ENCODE peak calls at places on chromosomes 12 and 14, in four cellular contexts. One of them, this sample, is unnamed.

GRCh38 chr14:29518335-29518734 is 409.3 kb downstream of the PRKD1 start:
- DNase-seq in aorta: no peak
- DNase-seq in IMR-90: peak; percentile 28
- DNase-seq in Panc1: no peak
- DNase-seq in this sample: no peak

GRCh38 chr12:112362309-112362708 is 19.9 kb downstream of the HECTD4 start:
- DNase-seq in aorta: no peak
- DNase-seq in Panc1: no peak
- DNase-seq in IMR-90: no peak
- DNase-seq in this sample: no peak

GRCh38 chr12:57772429-57773322 is at the start of gene EEF1AKMT3:
- DNase-seq in IMR-90: peak; percentile 35
- DNase-seq in Panc1: no peak
- DNase-seq in aorta: peak; percentile 82
- DNase-seq in this sample: peak; percentile 83

GRCh38 chr12:75913502-75914110 is 118.0 kb downstream of the PHLDA1 start:
- DNase-seq in Panc1: no peak
- DNase-seq in IMR-90: no peak
- DNase-seq in aorta: no peak
- DNase-seq in this sample: no peak

GRCh38 chr12:42631507-42631906 is 42.0 kb upstream of the PRICKLE1 start:
- DNase-seq in IMR-90: peak; percentile 16
- DNase-seq in Panc1: no peak
- DNase-seq in aorta: no peak
- DNase-seq in this sample: no peak

GRCh38 chr14:73834258-73834620 is 17.4 kb upstream of the PTGR2 start:
- DNase-seq in Panc1: no peak
- DNase-seq in IMR-90: no peak
- DNase-seq in aorta: no peak
- DNase-seq in this sample: no peak

GRCh38 chr12:57753938-57754337 is 965 bp upstream of the MARCHF9 start:
- DNase-seq in IMR-90: no peak
- DNase-seq in aorta: no peak
- DNase-seq in Panc1: no peak
- DNase-seq in this sample: no peak

GRCh38 chr12:113268136-113268535 is 46.9 kb downstream of the TPCN1 start:
- DNase-seq in aorta: no peak
- DNase-seq in Panc1: no peak
- DNase-seq in IMR-90: no peak
- DNase-seq in this sample: no peak

GRCh38 chr12:131375261-131375971 is 335.5 kb upstream of the SFSWAP start:
- DNase-seq in Panc1: no peak
- DNase-seq in IMR-90: no peak
- DNase-seq in aorta: no peak
- DNase-seq in this sample: peak; percentile 43
- H3K27ac ChIP-seq in Panc1: no peak overlapping the region
- H3K27ac ChIP-seq in IMR-90: no peak overlapping the region
- H3K27ac ChIP-seq in aorta: no peak overlapping the region
- H3K27ac ChIP-seq in this sample: no peak overlapping the region

GRCh38 chr12:24947541-24948451 is 1.1 kb downstream of the BCAT1 start:
- DNase-seq in Panc1: no peak
- DNase-seq in IMR-90: no peak
- DNase-seq in aorta: no peak
- DNase-seq in this sample: no peak
- H3K27ac ChIP-seq in Panc1: no peak overlapping the region
- H3K27ac ChIP-seq in IMR-90: peak overlapping the region; percentile 97
- H3K27ac ChIP-seq in aorta: no peak overlapping the region
- H3K27ac ChIP-seq in this sample: no peak overlapping the region

GRCh38 chr14:103880986-103881926 is 33.9 kb upstream of the PPP1R13B start:
- DNase-seq in IMR-90: no peak
- DNase-seq in Panc1: no peak
- DNase-seq in aorta: no peak
- DNase-seq in this sample: no peak

GRCh38 chr14:103882503-103883262 is 35.3 kb upstream of the PPP1R13B start:
- DNase-seq in aorta: no peak
- DNase-seq in Panc1: no peak
- DNase-seq in IMR-90: no peak
- DNase-seq in this sample: no peak

GRCh38 chr14:103880334-103880985 is 33.1 kb upstream of the PPP1R13B start:
- DNase-seq in aorta: peak; percentile 91
- DNase-seq in IMR-90: peak; percentile 51
- DNase-seq in Panc1: no peak
- DNase-seq in this sample: peak; percentile 92

GRCh38 chr14:103883263-103883523 is 35.8 kb upstream of the PPP1R13B start:
- DNase-seq in aorta: no peak
- DNase-seq in Panc1: no peak
- DNase-seq in IMR-90: no peak
- DNase-seq in this sample: no peak

DNA sequence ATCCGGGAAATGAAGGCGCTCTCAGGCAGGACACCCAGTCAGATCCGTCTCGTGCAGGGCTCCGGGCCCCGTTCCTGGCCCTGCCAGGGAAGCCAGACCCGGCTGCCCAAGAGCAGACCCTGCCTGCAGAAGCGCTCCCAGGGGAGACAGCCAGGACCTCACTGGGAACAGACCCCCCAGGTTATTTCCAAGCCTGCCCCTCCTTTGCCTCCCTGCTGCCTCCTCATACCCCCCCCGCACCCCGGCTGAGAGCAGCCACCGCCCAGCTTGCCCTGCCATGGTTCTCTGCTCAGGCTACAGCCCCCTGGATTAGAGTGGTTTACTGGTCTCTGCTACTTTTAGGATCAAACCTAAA is 34.5 kb upstream of the PPP1R13B start:
- DNase-seq in IMR-90: no peak
- DNase-seq in aorta: no peak
- DNase-seq in Panc1: no peak
- DNase-seq in this sample: no peak
- H3K27ac ChIP-seq in IMR-90: no peak overlapping the region
- H3K27ac ChIP-seq in aorta: no peak overlapping the region
- H3K27ac ChIP-seq in Panc1: no peak overlapping the region
- H3K27ac ChIP-seq in this sample: peak overlapping the region; percentile 46

DNA sequence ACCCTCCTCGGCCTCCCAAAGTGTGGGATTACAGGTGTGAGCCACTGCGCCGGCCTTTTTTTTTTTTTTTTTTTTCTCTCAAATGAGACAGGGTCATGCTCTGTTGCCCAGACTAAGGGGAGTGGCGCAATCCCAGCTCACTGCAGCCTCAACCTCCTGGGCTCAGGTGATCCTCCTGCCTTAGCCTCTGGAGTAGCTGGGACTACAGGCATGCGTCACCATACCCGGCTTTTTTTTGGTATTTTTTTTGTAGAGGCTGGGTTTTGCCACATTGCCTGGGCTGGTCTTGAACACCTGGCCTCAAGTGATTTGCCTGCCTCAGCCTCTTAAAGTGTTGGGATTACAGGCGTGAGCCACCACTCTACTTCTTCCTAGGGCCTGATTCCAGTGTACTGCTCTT is 18.7 kb downstream of the FUT8 start:
- DNase-seq in IMR-90: no peak
- DNase-seq in Panc1: no peak
- DNase-seq in aorta: no peak
- DNase-seq in this sample: no peak
- H3K27ac ChIP-seq in IMR-90: no peak overlapping the region
- H3K27ac ChIP-seq in Panc1: no peak overlapping the region
- H3K27ac ChIP-seq in aorta: no peak overlapping the region
- H3K27ac ChIP-seq in this sample: no peak overlapping the region

GRCh38 chr14:96064866-96065265 is 25.7 kb downstream of the C14orf132 start:
- DNase-seq in aorta: no peak
- DNase-seq in Panc1: no peak
- DNase-seq in IMR-90: no peak
- DNase-seq in this sample: no peak

GRCh38 chr14:96059519-96060135 is 20.5 kb downstream of the C14orf132 start:
- DNase-seq in aorta: no peak
- DNase-seq in Panc1: no peak
- DNase-seq in IMR-90: no peak
- DNase-seq in this sample: no peak

GRCh38 chr14:96060161-96060933 is 21.2 kb downstream of the C14orf132 start:
- DNase-seq in aorta: no peak
- DNase-seq in Panc1: no peak
- DNase-seq in IMR-90: no peak
- DNase-seq in this sample: no peak

GRCh38 chr14:96062010-96062409 is 22.8 kb downstream of the C14orf132 start:
- DNase-seq in Panc1: no peak
- DNase-seq in aorta: no peak
- DNase-seq in IMR-90: no peak
- DNase-seq in this sample: no peak

DNA sequence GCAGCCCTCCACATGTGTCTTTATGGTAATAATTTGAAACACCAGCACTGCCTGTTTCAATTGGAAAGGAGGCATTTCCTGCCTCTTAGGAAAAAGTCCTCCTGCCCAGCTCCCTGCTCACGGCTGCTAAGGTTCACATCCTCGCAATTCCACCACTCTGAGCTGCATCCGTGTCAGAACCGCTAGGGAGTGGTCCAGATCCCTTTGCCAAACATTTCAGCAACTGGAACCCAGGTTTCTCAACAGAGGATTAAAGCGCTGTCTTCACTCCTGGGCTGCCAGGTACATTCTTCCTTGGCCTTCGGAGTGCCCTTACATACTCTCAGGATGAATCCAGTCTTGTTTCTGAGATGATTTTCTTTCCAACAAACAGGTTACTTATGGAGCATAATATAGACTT is 23.3 kb downstream of the C14orf132 start:
- DNase-seq in aorta: no peak
- DNase-seq in Panc1: no peak
- DNase-seq in IMR-90: no peak
- DNase-seq in this sample: no peak
- H3K27ac ChIP-seq in aorta: no peak overlapping the region
- H3K27ac ChIP-seq in Panc1: no peak overlapping the region
- H3K27ac ChIP-seq in IMR-90: no peak overlapping the region
- H3K27ac ChIP-seq in this sample: no peak overlapping the region

GRCh38 chr14:35224615-35225014 is 67.6 kb upstream of the PSMA6 start:
- DNase-seq in IMR-90: no peak
- DNase-seq in aorta: no peak
- DNase-seq in Panc1: no peak
- DNase-seq in this sample: no peak
- H3K27ac ChIP-seq in IMR-90: no peak overlapping the region
- H3K27ac ChIP-seq in aorta: no peak overlapping the region
- H3K27ac ChIP-seq in Panc1: no peak overlapping the region
- H3K27ac ChIP-seq in this sample: no peak overlapping the region